ENCODE peak calls at places on chromosome 6, in seven cellular contexts. S is activated naive CD4-positive, alpha-beta T cell treated with anti-CD3 and anti-CD28 coated beads for 36 hours; X is Kasumi-1; A is stimulated activated CD4-positive, alpha-beta T cell treated with anti-CD3 and anti-CD28 coated beads, Interleukin-2, amount 100 ng/mL, for 48 hours; V is NCI-H1930; E is fibroblast of gingiva; G is iris pigment epithelial cell. M is an unnamed sample.

GRCh38 chr6:140554421-140554820 is 1180.0 kb upstream of the CITED2 start:
- DNase-seq in S (no peak), X (no peak), A (no peak), V (no peak), E (no peak), G (peak), M (no peak)

GRCh38 chr6:2558861-2559811 is 191.6 kb downstream of the MYLK4 start:
- DNase-seq in S (no peak), X (no peak), A (no peak), V (no peak), E (no peak), G (no peak), M (no peak)

GRCh38 chr6:144468709-144469108 is 183.6 kb downstream of the UTRN start:
- DNase-seq in S (peak), X (no peak), A (no peak), V (no peak), E (no peak), G (no peak), M (no peak)

GRCh38 chr6:10736721-10737120 is 10.9 kb upstream of the TMEM14B start:
- DNase-seq in S (no peak), X (no peak), A (no peak), V (no peak), E (no peak), G (no peak), M (no peak)

GRCh38 chr6:158041788-158042187 is 60.1 kb downstream of the SYNJ2 start:
- DNase-seq in S (no peak), X (no peak), A (no peak), V (no peak), E (no peak), G (no peak), M (no peak)

GRCh38 chr6:44122821-44123220 is 4.4 kb downstream of the MRPL14 start:
- DNase-seq in S (peak), X (peak), A (no peak), V (no peak), E (peak), G (peak), M (no peak)

GRCh38 chr6:32845381-32845884 is 1.6 kb upstream of the PSMB8 start:
- DNase-seq in S (peak), X (peak), A (no peak), V (no peak), E (no peak), G (no peak), M (no peak)

GRCh38 chr6:157314705-157315321 is 8.5 kb downstream of the TMEM242 start:
- DNase-seq in S (peak), X (no peak), A (no peak), V (no peak), E (peak), G (peak), M (no peak)

GRCh38 chr6:107153061-107153460 is 37.7 kb upstream of the BEND3 start:
- DNase-seq in S (no peak), X (no peak), A (no peak), V (no peak), E (no peak), G (peak), M (no peak)